ENCODE peak calls at places on chromosomes 12 and 14, in ten cellular contexts. J is A549, G is fibroblast of the aortic adventitia, M is fibroblast of mammary gland, S is foreskin keratinocyte, C is mammary epithelial cell, F is sigmoid colon, T is choroid plexus epithelial cell, Z is HepG2, H is left ventricle myocardium inferior. Y is an unnamed sample.

GRCh38 chr14:88142990-88143389 is 138.1 kb downstream of the GPR65 start:
- DNase-seq in J (no peak), G (no peak), M (no peak), S (no peak), C (no peak), F (no peak), T (no peak), Z (no peak), H (no peak), Y (no peak)

GRCh38 chr14:69543341-69544249 is 31.1 kb downstream of the CCDC177 start:
- DNase-seq in J (peak; percentile 80), G (peak; percentile 85), M (peak; percentile 98), S (peak; percentile 95), C (peak; percentile 97), F (no peak), T (peak; percentile 94), Z (no peak), H (no peak), Y (peak; percentile 76)

GRCh38 chr12:43812926-43813325 is 6.8 kb upstream of the TWF1 start:
- DNase-seq in J (no peak), G (no peak), M (peak; percentile 2), S (peak; percentile 82), C (peak; percentile 80), F (no peak), T (no peak), Z (no peak), H (no peak), Y (no peak)

GRCh38 chr12:15584366-15585041 is 204.7 kb downstream of the EPS8 start:
- DNase-seq in J (peak; percentile 79), G (peak; percentile 91), M (peak; percentile 83), S (peak; percentile 31), C (no peak), F (no peak), T (peak; percentile 94), Z (peak; percentile 37), H (no peak), Y (no peak)

GRCh38 chr12:43957732-43958131 is 121.9 kb downstream of the TMEM117 start:
- DNase-seq in J (peak; percentile 48), G (peak; percentile 71), M (peak; percentile 71), S (peak; percentile 57), C (peak; percentile 52), F (no peak), T (peak; percentile 72), Z (peak; percentile 49), H (no peak), Y (no peak)

GRCh38 chr14:50087350-50088116 is 28.8 kb downstream of the VCPKMT start:
- DNase-seq in J (no peak), G (no peak), M (no peak), S (no peak), C (no peak), F (no peak), T (no peak), Z (no peak), H (no peak), Y (no peak)

GRCh38 chr12:114855678-114856077 is 171.7 kb upstream of the TBX3 start:
- DNase-seq in J (no peak), G (no peak), M (no peak), S (no peak), C (no peak), F (no peak), T (no peak), Z (no peak), H (no peak), Y (no peak)

GRCh38 chr12:49985981-49986380 is 13.2 kb downstream of the AQP6 start:
- DNase-seq in J (no peak), G (no peak), M (peak; percentile 21), S (no peak), C (no peak), F (no peak), T (peak; percentile 33), Z (no peak), H (no peak), Y (no peak)

GRCh38 chr14:64388533-64389243 is 535 bp downstream of the MTHFD1 start:
- DNase-seq in J (no peak), G (peak; percentile 25), M (peak; percentile 22), S (peak; percentile 32), C (peak; percentile 20), F (no peak), T (peak; percentile 32), Z (peak; percentile 4), H (peak; percentile 19), Y (no peak)

GRCh38 chr12:26987634-26988424 is 26.4 kb downstream of the TM7SF3 start:
- DNase-seq in J (no peak), G (no peak), M (peak; percentile 46), S (no peak), C (no peak), F (no peak), T (peak; percentile 10), Z (no peak), H (no peak), Y (no peak)

GRCh38 chr14:59100203-59100602 is 88.3 kb upstream of the DAAM1 start:
- DNase-seq in J (no peak), G (no peak), M (no peak), S (no peak), C (no peak), F (no peak), T (no peak), Z (no peak), H (no peak), Y (no peak)

GRCh38 chr14:88106377-88106776 is 101.4 kb downstream of the GPR65 start:
- DNase-seq in J (no peak), G (no peak), M (no peak), S (no peak), C (no peak), F (no peak), T (no peak), Z (no peak), H (no peak), Y (no peak)

GRCh38 chr14:92500491-92500941 is 13.1 kb upstream of the RIN3 start:
- DNase-seq in J (no peak), G (no peak), M (no peak), S (no peak), C (peak; percentile 32), F (no peak), T (no peak), Z (peak; percentile 67), H (peak; percentile 63), Y (no peak)
- TF ChIP-seq CTCF in J (no peak), G (no peak), M (no peak), S (no peak), C (no peak), F (no peak), T (no peak), Z (no peak), H (no peak), Y (no peak)

GRCh38 chr14:68199465-68200145 is 380.0 kb downstream of the RAD51B start:
- DNase-seq in J (no peak), G (peak; percentile 82), M (peak; percentile 23), S (no peak), C (no peak), F (peak; percentile 84), T (peak; percentile 79), Z (no peak), H (peak; percentile 18), Y (peak; percentile 71)
- TF ChIP-seq CTCF in J (no peak), G (peak; percentile 20), M (peak; percentile 8), S (no peak), C (no peak), F (no peak), T (peak; percentile 19), Z (no peak), H (peak; percentile 15), Y (no peak)

DNA sequence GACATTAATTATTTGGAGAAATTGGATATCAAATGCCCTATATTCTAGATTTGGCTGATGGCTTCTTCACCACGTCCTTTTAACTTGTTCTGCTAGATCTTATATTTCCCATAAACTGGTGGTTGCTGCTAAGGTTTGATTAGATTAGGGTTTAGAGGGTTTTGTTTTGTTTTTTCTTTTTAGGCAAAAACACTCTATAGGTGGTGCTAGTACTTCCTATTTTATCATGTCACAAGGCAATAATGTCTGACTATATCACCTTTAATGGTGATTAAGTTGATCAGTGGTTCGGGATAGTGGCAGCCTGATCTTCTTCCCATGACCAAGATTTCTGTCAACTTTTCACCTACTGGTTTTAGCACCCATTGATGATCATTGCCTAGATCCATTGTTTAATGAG is 455.1 kb downstream of the RAD51B start:
- DNase-seq in J (no peak), G (no peak), M (no peak), S (no peak), C (no peak), F (no peak), T (no peak), Z (no peak), H (no peak), Y (no peak)
- TF ChIP-seq CTCF in J (no peak), G (no peak), M (no peak), S (peak; percentile 24), C (no peak), F (no peak), T (no peak), Z (no peak), H (no peak), Y (no peak)

DNA sequence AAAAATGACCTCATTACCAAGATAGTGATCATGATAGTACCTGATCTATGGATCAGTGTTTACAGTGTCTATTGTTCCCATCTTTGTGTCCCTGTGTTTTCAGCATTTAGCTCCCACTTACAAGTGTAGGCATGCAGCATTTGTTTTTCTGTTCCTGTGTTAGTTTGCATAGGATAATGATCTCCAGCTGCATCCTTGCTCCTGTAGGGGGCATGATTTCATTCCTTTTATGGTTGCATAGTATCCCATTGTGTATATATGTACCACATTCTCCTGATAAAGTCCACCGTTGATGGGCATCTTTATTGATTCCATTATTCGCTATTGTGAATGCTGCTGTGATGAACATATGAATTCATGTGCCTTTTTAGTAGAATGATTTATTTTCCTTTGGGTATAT is 215.4 kb upstream of the NAV3 start:
- DNase-seq in J (peak; percentile 3), G (peak; percentile 4), M (peak; percentile 40), S (peak; percentile 60), C (peak; percentile 38), F (no peak), T (peak; percentile 35), Z (no peak), H (no peak), Y (no peak)
- TF ChIP-seq CTCF in J (no peak), G (peak; percentile 30), M (peak; percentile 54), S (peak; percentile 68), C (peak; percentile 51), F (no peak), T (peak; percentile 51), Z (no peak), H (no peak), Y (no peak)

Y was measured in ascending aorta.